ENCODE peak calls at places on chromosomes 13 and 19, in four cellular contexts. H is fibroblast of villous mesenchyme, M is fibroblast of mammary gland, B is pancreas. S is an unnamed sample.

GRCh38 chr13:98775844-98776598 is 23.5 kb upstream of the SLC15A1 start:
- DNase-seq in B (no peak), M (peak; percentile 59), H (peak; percentile 53), S (peak; percentile 10)

GRCh38 chr13:110726726-110727125 is 13.2 kb downstream of the ING1 start:
- DNase-seq in B (no peak), H (no peak), M (no peak), S (no peak)

GRCh38 chr19:55173717-55174409 is 6.2 kb downstream of the SYT5 start:
- DNase-seq in H (peak; percentile 55), M (peak; percentile 81), B (no peak), S (peak; percentile 78)

GRCh38 chr19:49925486-49925885 is 3.5 kb upstream of the ATF5 start:
- DNase-seq in H (no peak), B (no peak), M (no peak), S (no peak)

GRCh38 chr13:103272770-103273169 is 206.6 kb upstream of the SLC10A2 start:
- DNase-seq in M (peak; percentile 34), H (no peak), B (no peak), S (no peak)

GRCh38 chr13:102970542-102970941 is 95.7 kb downstream of the SLC10A2 start:
- DNase-seq in M (no peak), B (no peak), H (no peak), S (no peak)

GRCh38 chr13:64305246-64305645 is 2889.6 kb upstream of the PCDH20 start:
- DNase-seq in M (peak; percentile 1), H (no peak), B (no peak), S (peak; percentile 72)

GRCh38 chr13:97855570-97855970 is 97.9 kb upstream of the IPO5 start:
- DNase-seq in B (peak; percentile 16), M (peak; percentile 91), H (peak; percentile 86), S (peak; percentile 86)

GRCh38 chr19:11268783-11269267 is 6.5 kb upstream of the DOCK6 start:
- DNase-seq in M (peak; percentile 78), H (peak; percentile 92), B (no peak), S (peak; percentile 96)

GRCh38 chr13:53781941-53782340 is 753.3 kb downstream of the OLFM4 start:
- DNase-seq in M (no peak), H (no peak), B (no peak), S (no peak)

GRCh38 chr13:103263448-103263847 is 197.2 kb upstream of the SLC10A2 start:
- DNase-seq in M (no peak), H (no peak), B (no peak), S (no peak)

GRCh38 chr13:30078059-30078458 is 227.6 kb upstream of the UBL3 start:
- DNase-seq in M (no peak), H (no peak), B (no peak), S (no peak)

GRCh38 chr19:17555480-17555928 is at the start of gene COLGALT1:
- DNase-seq in B (peak; percentile 96), H (peak; percentile 97), M (peak; percentile 96), S (peak; percentile 97)

GRCh38 chr19:17554968-17555479 is 425 bp upstream of the COLGALT1 start:
- DNase-seq in M (no peak), H (no peak), B (no peak), S (no peak)

GRCh38 chr19:17556995-17557394 is 1.5 kb downstream of the COLGALT1 start:
- DNase-seq in B (no peak), H (no peak), M (no peak), S (no peak)

GRCh38 chr19:17555929-17556813 is 722 bp downstream of the COLGALT1 start:
- DNase-seq in B (peak; percentile 46), M (peak; percentile 83), H (peak; percentile 80), S (peak; percentile 70)

GRCh38 chr19:17557461-17557860 is 2.0 kb downstream of the COLGALT1 start:
- DNase-seq in M (no peak), H (peak; percentile 25), B (no peak), S (no peak)
- H3K4me3 ChIP-seq in M (no peak overlapping the region), H (no peak overlapping the region), B (no peak overlapping the region), S (no peak overlapping the region)

GRCh38 chr19:34404109-34404909 is at the start of gene PDCD2L:
- DNase-seq in B (peak; percentile 91), H (peak; percentile 86), M (peak; percentile 84), S (peak; percentile 88)

GRCh38 chr19:34399886-34400285 is 4.3 kb upstream of the PDCD2L start:
- DNase-seq in H (no peak), B (no peak), M (no peak), S (no peak)

GRCh38 chr19:34402074-34402600 is 2.1 kb upstream of the PDCD2L start:
- DNase-seq in M (no peak), B (no peak), H (no peak), S (no peak)

GRCh38 chr19:34405892-34406660 is 1.9 kb downstream of the PDCD2L start:
- DNase-seq in M (no peak), H (no peak), B (no peak), S (no peak)

DNA sequence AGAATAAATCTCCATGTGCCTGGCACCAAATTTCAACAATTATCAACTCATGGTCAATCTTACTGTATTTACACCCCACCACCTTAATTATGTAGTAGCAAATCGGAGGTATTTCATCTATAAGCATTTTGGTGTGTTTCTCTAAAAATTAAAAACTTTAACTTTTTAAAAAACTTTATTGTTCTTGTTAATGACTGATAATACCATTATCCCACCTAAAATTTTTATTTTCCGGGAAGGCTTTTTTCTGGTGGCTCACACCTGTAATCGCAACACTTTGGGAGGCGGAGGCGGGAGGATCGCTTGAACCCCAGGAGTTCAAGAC is 453 bp upstream of the PDCD2L start:
- DNase-seq in B (no peak), H (no peak), M (no peak), S (no peak)
- H3K4me3 ChIP-seq in B (peak overlapping the region; percentile 99), H (peak overlapping the region; percentile 97), M (peak overlapping the region; percentile 94), S (peak overlapping the region; percentile 81)

GRCh38 chr19:1173845-1174809 is at the start of gene SBNO2:
- DNase-seq in H (peak; percentile 88), M (peak; percentile 80), B (peak; percentile 88), S (peak; percentile 90)

GRCh38 chr19:1170938-1171754 is 2.9 kb downstream of the SBNO2 start:
- DNase-seq in B (peak; percentile 58), H (peak; percentile 34), M (no peak), S (no peak)

GRCh38 chr19:1171755-1172352 is 2.2 kb downstream of the SBNO2 start:
- DNase-seq in M (no peak), B (no peak), H (no peak), S (no peak)

GRCh38 chr19:1173160-1173844 is 766 bp downstream of the SBNO2 start:
- DNase-seq in B (no peak), M (no peak), H (no peak), S (peak; percentile 22)

GRCh38 chr19:1172353-1173159 is 1.5 kb downstream of the SBNO2 start:
- DNase-seq in M (peak; percentile 61), H (peak; percentile 70), B (peak; percentile 71), S (peak; percentile 85)
- H3K4me3 ChIP-seq in M (peak overlapping the region; percentile 84), H (peak overlapping the region; percentile 89), B (peak overlapping the region; percentile 84), S (peak overlapping the region; percentile 88)

DNA sequence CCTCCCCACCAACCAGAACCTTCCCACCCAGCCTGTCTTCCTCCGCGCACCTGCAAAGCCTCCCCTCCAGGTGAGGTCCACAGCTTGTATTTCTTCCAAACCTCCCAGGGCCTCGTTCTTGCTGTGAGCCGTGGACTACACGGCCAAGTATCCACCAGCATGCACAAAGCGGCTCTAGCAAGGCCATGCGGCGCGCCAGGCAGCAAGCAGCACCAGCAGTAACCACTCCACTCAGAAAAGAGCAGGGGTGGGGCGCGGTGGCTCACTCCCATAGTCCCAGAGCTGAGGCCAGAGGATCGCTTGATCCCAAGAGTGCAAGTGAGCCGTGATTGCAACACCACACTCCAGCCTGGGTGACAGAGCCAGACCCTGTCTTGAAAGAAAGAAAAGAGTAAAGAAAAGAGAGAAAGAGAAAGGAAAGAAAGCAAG is 4.7 kb downstream of the CCDC8 start:
- DNase-seq in H (peak; percentile 87), B (peak; percentile 37), M (peak; percentile 58), S (peak; percentile 62)
- H3K4me3 ChIP-seq in H (peak overlapping the region; percentile 40), B (no peak overlapping the region), M (no peak overlapping the region), S (no peak overlapping the region)

DNA sequence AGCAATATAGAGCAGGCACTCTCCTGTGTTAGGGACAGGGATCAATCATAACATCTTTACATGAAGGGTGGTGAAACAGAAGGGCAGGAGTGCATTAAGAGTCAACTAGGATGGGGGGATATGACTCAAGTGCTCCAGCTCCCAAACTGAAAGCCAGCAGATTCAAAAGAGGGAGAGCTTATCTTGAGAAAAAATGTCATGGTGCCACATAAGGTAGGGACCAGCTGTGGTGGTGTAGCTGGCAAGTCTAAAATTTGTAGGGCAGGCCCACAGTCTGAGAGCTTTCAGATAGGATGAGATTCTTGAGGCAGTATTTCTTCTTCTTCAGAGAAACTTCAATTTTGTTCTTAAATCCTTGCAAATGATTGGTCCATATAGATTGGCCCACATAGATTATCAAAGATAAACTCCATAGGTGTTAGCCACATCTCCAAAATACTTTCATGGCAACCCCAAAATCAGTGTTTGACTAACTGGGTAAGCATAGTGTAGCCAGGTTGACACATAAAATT is 19.1 kb downstream of the DNAJC15 start:
- DNase-seq in B (no peak), H (no peak), M (no peak), S (no peak)
- H3K4me3 ChIP-seq in B (no peak overlapping the region), H (no peak overlapping the region), M (no peak overlapping the region), S (no peak overlapping the region)

DNA sequence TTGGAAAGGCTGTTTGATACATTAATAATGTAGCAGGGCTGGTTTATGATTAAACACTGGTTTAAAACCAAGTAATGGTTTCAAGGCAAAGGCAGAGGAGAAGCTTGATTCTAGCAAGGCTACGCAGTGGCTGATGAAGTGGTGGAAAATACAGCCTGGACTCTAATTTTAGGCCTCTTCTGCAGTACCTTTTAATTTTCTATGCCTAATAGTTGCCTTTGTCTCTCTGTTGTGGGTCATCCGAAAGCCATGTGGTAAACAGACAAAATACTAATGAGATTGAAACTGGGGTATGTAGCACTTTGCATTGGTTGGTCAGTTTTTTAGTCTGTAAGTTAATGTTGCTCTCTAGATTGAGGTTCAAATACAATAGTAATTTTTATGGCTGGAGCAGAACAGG is 3.3 kb downstream of the LMO7 start:
- DNase-seq in B (no peak), H (no peak), M (no peak), S (no peak)
- H3K4me3 ChIP-seq in B (no peak overlapping the region), H (no peak overlapping the region), M (no peak overlapping the region), S (peak overlapping the region; percentile 1)

S was measured in fibroblast of pulmonary artery.